ENCODE peak calls at places on chromosome 7, in ten cellular contexts. I, L, U, R, X, K, Y, B, M and T are unnamed samples.

GRCh38 chr7:83520706-83521105 is 128.2 kb downstream of the SEMA3E start:
- DNase-seq in I (no peak), X (no peak), L (no peak), U (no peak), R (no peak), B (no peak), K (no peak), Y (no peak), M (no peak), T (no peak)

GRCh38 chr7:100603697-100604077 is 1.5 kb downstream of the PCOLCE start:
- DNase-seq in K (no peak), Y (no peak), U (no peak), I (no peak), M (no peak), R (no peak), X (peak), B (peak), L (peak), T (no peak)

GRCh38 chr7:92750440-92750839 is 85.9 kb downstream of the CDK6 start:
- DNase-seq in Y (no peak), I (no peak), M (no peak), L (no peak), X (no peak), U (no peak), K (no peak), R (no peak), B (no peak), T (no peak)

GRCh38 chr7:105647591-105647990 is 66.3 kb upstream of the EFCAB10 start:
- DNase-seq in I (no peak), Y (no peak), X (no peak), R (no peak), K (no peak), B (no peak), U (no peak), L (no peak), M (no peak), T (no peak)

GRCh38 chr7:7696458-7697119 is 21.8 kb downstream of the RPA3 start:
- DNase-seq in K (no peak), L (peak), M (no peak), R (no peak), I (no peak), B (peak), X (no peak), Y (no peak), U (no peak), T (no peak)

GRCh38 chr7:107850221-107850620 is 40.8 kb upstream of the DLD start:
- DNase-seq in U (no peak), L (no peak), M (no peak), I (no peak), Y (no peak), B (no peak), K (no peak), X (no peak), R (no peak), T (no peak)

GRCh38 chr7:3172768-3173280 is 128.2 kb upstream of the SDK1 start:
- DNase-seq in X (no peak), B (no peak), K (no peak), R (no peak), L (no peak), I (no peak), Y (no peak), U (no peak), M (no peak), T (no peak)

GRCh38 chr7:94823952-94824351 is 83.4 kb upstream of the PPP1R9A start:
- DNase-seq in M (no peak), L (no peak), X (no peak), Y (no peak), I (no peak), B (peak), K (no peak), R (no peak), U (no peak), T (no peak)

GRCh38 chr7:158259141-158259540 is 328.5 kb downstream of the PTPRN2 start:
- DNase-seq in R (no peak), X (no peak), B (no peak), K (no peak), M (no peak), U (no peak), L (no peak), I (peak), Y (no peak), T (no peak)

GRCh38 chr7:50359995-50360925 is 55.7 kb downstream of the IKZF1 start:
- DNase-seq in Y (no peak), X (no peak), K (peak), L (no peak), R (no peak), B (no peak), M (no peak), U (no peak), I (no peak), T (no peak)

GRCh38 chr7:132742152-132742551 is 165.9 kb upstream of the PLXNA4 start:
- DNase-seq in X (no peak), B (peak), K (no peak), U (peak), R (no peak), I (no peak), M (peak), L (peak), Y (no peak), T (no peak)

GRCh38 chr7:123190109-123190831 is 9.5 kb downstream of the SLC13A1 start:
- DNase-seq in M (no peak), B (no peak), K (no peak), R (no peak), X (no peak), I (no peak), U (no peak), Y (no peak), L (no peak), T (peak)

GRCh38 chr7:12942599-12942998 is 255.2 kb downstream of the ARL4A start:
- DNase-seq in Y (no peak), U (no peak), K (no peak), X (no peak), M (no peak), L (no peak), I (no peak), R (no peak), B (no peak), T (no peak)

GRCh38 chr7:106070567-106071254 is 41.4 kb downstream of the SYPL1 start:
- DNase-seq in L (no peak), B (no peak), K (no peak), Y (no peak), X (no peak), M (no peak), R (no peak), U (no peak), I (no peak), T (no peak)

GRCh38 chr7:131039355-131039762 is 288.3 kb upstream of the MKLN1 start:
- DNase-seq in Y (no peak), U (no peak), R (no peak), K (no peak), I (no peak), X (no peak), L (no peak), B (no peak), M (no peak), T (no peak)

GRCh38 chr7:138865843-138866242 is 67.8 kb upstream of the ATP6V0A4 start:
- DNase-seq in L (no peak), Y (peak), I (no peak), K (no peak), U (no peak), R (no peak), X (peak), B (peak), M (no peak), T (peak)

GRCh38 chr7:7014827-7015610 is 167.3 kb upstream of the C1GALT1 start:
- DNase-seq in X (no peak), R (no peak), U (no peak), Y (no peak), L (no peak), M (no peak), K (no peak), B (no peak), I (no peak), T (no peak)

GRCh38 chr7:6106140-6106904 is 75.1 kb downstream of the ANKRD61 start:
- DNase-seq in L (peak), X (peak), U (peak), R (no peak), M (no peak), K (no peak), Y (peak), I (peak), B (no peak), T (no peak)

GRCh38 chr7:31336202-31337035 is 4.1 kb downstream of the NEUROD6 start:
- DNase-seq in L (no peak), M (no peak), K (no peak), X (peak), B (no peak), U (no peak), R (no peak), I (peak), Y (no peak), T (no peak)
- TF ChIP-seq CTCF in L (no peak), M (no peak), K (no peak), X (peak), B (no peak), U (no peak), R (no peak), I (no peak), Y (no peak), T (no peak)

GRCh38 chr7:116980354-116980753 is 27.1 kb downstream of the ST7 start:
- DNase-seq in I (no peak), Y (no peak), K (no peak), R (no peak), M (no peak), U (no peak), L (no peak), X (no peak), B (no peak), T (no peak)
- TF ChIP-seq CTCF in I (no peak), Y (no peak), K (no peak), R (no peak), M (no peak), U (no peak), L (no peak), X (no peak), B (no peak), T (no peak)

GRCh38 chr7:27781188-27781587 is 41.2 kb downstream of the TAX1BP1 start:
- DNase-seq in B (no peak), R (no peak), X (no peak), I (no peak), M (no peak), U (no peak), K (no peak), L (no peak), Y (no peak), T (no peak)

GRCh38 chr7:27788438-27788837 is 48.5 kb downstream of the TAX1BP1 start:
- DNase-seq in X (no peak), B (no peak), U (no peak), R (no peak), M (no peak), K (no peak), Y (no peak), I (no peak), L (no peak), T (no peak)

GRCh38 chr7:27779873-27780272 is 39.9 kb downstream of the TAX1BP1 start:
- DNase-seq in U (no peak), X (no peak), R (no peak), L (no peak), I (no peak), B (no peak), Y (no peak), M (no peak), K (no peak), T (no peak)

GRCh38 chr7:27782849-27783248 is 42.9 kb downstream of the TAX1BP1 start:
- DNase-seq in M (no peak), I (no peak), U (no peak), L (no peak), B (no peak), K (no peak), X (no peak), R (no peak), Y (no peak), T (no peak)

GRCh38 chr7:27784399-27785053 is 44.6 kb downstream of the TAX1BP1 start:
- DNase-seq in Y (peak), L (peak), I (no peak), M (no peak), R (no peak), X (peak), B (peak), K (no peak), U (no peak), T (peak)
- TF ChIP-seq CTCF in Y (peak), L (peak), I (no peak), M (peak), R (no peak), X (peak), B (peak), K (no peak), U (peak), T (peak)

GRCh38 chr7:42126475-42127231 is 110.4 kb downstream of the GLI3 start:
- DNase-seq in B (no peak), U (no peak), K (no peak), X (no peak), M (no peak), Y (no peak), I (no peak), L (no peak), R (no peak), T (no peak)

GRCh38 chr7:42127232-42127622 is 109.8 kb downstream of the GLI3 start:
- DNase-seq in R (no peak), K (no peak), I (no peak), Y (no peak), X (no peak), L (no peak), B (no peak), M (no peak), U (no peak), T (no peak)

GRCh38 chr7:42123716-42124115 is 113.3 kb downstream of the GLI3 start:
- DNase-seq in R (no peak), L (no peak), B (no peak), X (no peak), Y (no peak), M (no peak), K (no peak), I (no peak), U (no peak), T (no peak)

GRCh38 chr7:42125321-42125720 is 111.7 kb downstream of the GLI3 start:
- DNase-seq in L (no peak), Y (no peak), K (no peak), U (no peak), X (no peak), I (no peak), B (no peak), R (no peak), M (no peak), T (no peak)

GRCh38 chr7:42128703-42129102 is 108.3 kb downstream of the GLI3 start:
- DNase-seq in B (no peak), I (no peak), L (no peak), K (no peak), U (no peak), Y (peak), X (peak), R (no peak), M (no peak), T (no peak)
- TF ChIP-seq CTCF in B (no peak), I (no peak), L (peak), K (no peak), U (no peak), Y (no peak), X (peak), R (no peak), M (peak), T (peak)

GRCh38 chr7:111728635-111728995 is 166.3 kb upstream of the IMMP2L start:
- DNase-seq in R (no peak), X (no peak), U (no peak), B (no peak), Y (no peak), L (no peak), M (no peak), I (no peak), K (no peak), T (no peak)

GRCh38 chr7:111732923-111733322 is 170.6 kb upstream of the IMMP2L start:
- DNase-seq in M (no peak), Y (no peak), U (no peak), B (no peak), X (no peak), R (no peak), K (no peak), I (no peak), L (no peak), T (no peak)

GRCh38 chr7:111727905-111728634 is 165.8 kb upstream of the IMMP2L start:
- DNase-seq in Y (no peak), I (no peak), L (no peak), R (no peak), M (no peak), X (peak), K (peak), U (no peak), B (no peak), T (no peak)

GRCh38 chr7:111730476-111731300 is 168.4 kb upstream of the IMMP2L start:
- DNase-seq in L (peak), M (no peak), X (peak), U (no peak), I (no peak), B (no peak), K (no peak), R (no peak), Y (peak), T (peak)

DNA sequence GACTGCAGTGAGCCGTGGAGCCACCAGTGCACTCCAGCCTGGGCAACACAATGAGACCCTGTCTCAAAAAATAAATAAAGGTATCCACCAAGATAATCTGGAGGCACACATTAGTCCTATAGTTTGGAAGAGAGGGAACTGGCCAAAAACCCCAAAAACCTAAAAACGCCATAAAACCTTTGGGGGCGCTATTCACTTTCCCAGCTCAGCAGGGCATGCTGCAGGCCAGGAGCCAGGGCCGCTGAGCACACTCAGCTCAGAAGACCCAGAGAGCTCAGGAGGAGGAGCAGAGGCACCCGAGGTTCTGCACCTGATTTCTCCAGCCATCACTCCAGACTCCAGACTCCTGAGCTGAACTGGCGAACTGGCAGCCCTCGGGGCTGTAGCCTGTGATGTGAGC is 167.2 kb upstream of the IMMP2L start:
- DNase-seq in X (peak), R (no peak), M (no peak), U (no peak), Y (no peak), I (no peak), K (no peak), B (no peak), L (no peak), T (no peak)
- TF ChIP-seq CTCF in X (peak), R (no peak), M (no peak), U (no peak), Y (no peak), I (no peak), K (no peak), B (no peak), L (peak), T (no peak)

DNA sequence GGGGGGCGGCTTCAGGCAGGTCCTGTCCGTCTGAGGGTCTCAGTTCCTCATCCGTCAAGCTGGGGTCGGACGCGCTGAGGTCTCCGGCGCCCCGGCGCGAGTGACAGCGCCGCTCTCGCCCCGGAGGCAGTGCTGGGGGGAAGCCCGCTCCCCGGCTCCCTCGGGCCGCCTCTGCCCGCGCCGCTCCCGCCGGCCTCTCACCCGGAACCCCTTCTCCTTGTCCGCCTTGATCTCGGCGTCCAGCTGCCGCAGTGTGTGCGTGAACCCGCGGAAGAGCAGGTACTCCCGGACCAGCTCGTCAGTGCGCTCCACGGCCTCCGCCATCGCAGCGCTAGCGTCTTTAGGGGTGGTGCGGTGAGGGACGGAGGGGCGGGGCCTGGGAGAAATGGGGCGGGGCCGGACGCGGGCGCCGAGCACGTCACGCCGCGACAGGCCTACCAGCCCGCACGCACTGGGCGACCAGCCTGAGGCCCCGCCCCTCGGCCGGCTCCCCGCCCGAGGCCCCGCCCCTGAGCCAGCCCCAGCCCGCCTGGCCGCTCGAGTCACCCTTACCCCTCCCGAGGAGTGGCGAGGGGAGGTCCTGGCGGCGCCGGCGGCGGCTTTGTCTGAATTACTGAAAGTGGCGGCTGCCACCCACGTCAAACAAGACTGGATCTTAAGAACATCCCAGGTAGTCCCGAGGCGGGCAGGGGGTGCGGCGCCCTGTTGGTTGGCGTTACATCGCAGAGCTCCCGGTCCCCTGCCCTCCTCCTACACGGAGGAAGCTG is at the start of gene WDR91:
- DNase-seq in I (peak), B (peak), U (peak), M (peak), X (peak), Y (peak), R (peak), L (peak), K (peak), T (peak)
- TF ChIP-seq CTCF in I (no peak), B (no peak), U (no peak), M (peak), X (no peak), Y (no peak), R (no peak), L (no peak), K (no peak), T (peak)

GRCh38 chr7:34036069-34036920 is 131.0 kb downstream of the BMPER start:
- DNase-seq in I (peak), X (no peak), R (no peak), L (no peak), B (peak), Y (no peak), K (peak), U (no peak), M (no peak), T (no peak)
- TF ChIP-seq CTCF in I (no peak), X (no peak), R (no peak), L (no peak), B (no peak), Y (no peak), K (no peak), U (no peak), M (no peak), T (no peak)

DNA sequence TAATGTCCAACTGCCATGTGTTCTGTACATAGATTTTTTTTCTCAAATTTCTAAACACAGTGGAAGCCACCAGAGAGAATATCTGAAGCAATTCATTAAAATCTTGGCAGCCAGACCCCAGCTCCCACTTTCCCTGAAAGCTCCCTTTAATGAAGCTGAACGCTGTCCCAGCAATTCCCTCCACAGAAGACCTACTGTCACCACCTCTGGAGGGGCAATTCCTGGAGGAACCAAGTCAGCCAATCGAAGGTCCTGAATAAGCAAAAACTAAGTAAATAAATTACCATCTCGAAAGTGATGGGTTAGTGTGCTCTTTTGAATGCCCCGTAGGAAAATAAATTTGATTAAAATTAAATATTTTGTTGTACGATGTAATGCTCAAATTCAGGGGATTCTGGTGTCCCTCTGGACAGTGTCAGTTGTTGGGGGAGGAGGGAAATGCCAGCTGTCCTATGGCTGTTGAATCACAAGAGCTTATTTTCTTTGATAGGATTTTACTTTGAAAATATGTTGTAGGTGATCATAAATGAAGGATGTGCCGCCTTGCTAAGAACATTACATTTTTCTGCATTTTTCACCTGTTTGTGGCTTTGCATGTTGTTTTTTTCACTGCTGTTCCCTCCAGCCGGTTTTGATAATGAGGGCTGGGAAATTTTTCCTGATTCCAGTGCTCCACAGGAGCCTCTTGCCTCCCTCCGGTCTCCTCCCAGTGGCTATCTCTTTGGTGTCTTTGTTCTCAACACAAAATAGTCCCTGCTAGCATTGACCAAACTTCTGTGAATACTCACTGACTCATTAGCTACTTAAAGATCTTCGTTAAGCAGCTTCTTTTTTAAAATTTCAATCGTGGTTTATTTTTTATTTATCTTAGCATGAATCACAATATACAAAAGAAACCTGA is 9.3 kb upstream of the GSAP start:
- DNase-seq in B (peak), U (no peak), M (peak), Y (no peak), I (no peak), R (no peak), X (peak), K (no peak), L (peak), T (no peak)
- TF ChIP-seq CTCF in B (no peak), U (no peak), M (no peak), Y (no peak), I (no peak), R (no peak), X (no peak), K (no peak), L (no peak), T (no peak)